ENCODE peak calls at places on chromosomes 6 and 20, in six cellular contexts. P is NCI-H1092; C is foreskin fibroblast; A is stimulated activated CD8-positive, alpha-beta memory T cell treated with anti-CD3 and anti-CD28 coated beads, Interleukin-2, amount 100 ng/mL, for 48 hours; Q is left lung; R is NCI-H774. S is an unnamed sample.

GRCh38 chr20:48919336-48919881 is 2.1 kb upstream of the ARFGEF2 start:
- DNase-seq in A (no peak), P (no peak), Q (no peak), R (no peak), C (no peak), S (no peak)

GRCh38 chr20:23180451-23180921 is 94.4 kb upstream of the CD93 start:
- DNase-seq in P (no peak), R (no peak), Q (no peak), A (no peak), C (no peak), S (no peak)

GRCh38 chr6:135148889-135149288 is 32.2 kb upstream of the MYB start:
- DNase-seq in C (no peak), P (no peak), A (no peak), R (no peak), Q (no peak), S (no peak)

GRCh38 chr20:24389686-24390085 is 79.7 kb upstream of the SYNDIG1 start:
- DNase-seq in A (peak; percentile 4), C (no peak), P (no peak), Q (peak; percentile 45), R (no peak), S (no peak)

GRCh38 chr6:25397406-25397805 is 118.2 kb downstream of the CARMIL1 start:
- DNase-seq in C (no peak), A (no peak), Q (no peak), P (no peak), R (no peak), S (no peak)

GRCh38 chr6:106136845-106137244 is 50.7 kb downstream of the PRDM1 start:
- DNase-seq in A (no peak), R (no peak), P (no peak), Q (no peak), C (no peak), S (no peak)

GRCh38 chr6:16793828-16794412 is 32.7 kb upstream of the ATXN1 start:
- DNase-seq in C (no peak), A (no peak), R (no peak), P (no peak), Q (no peak), S (no peak)

GRCh38 chr20:62624325-62624690 is 18.0 kb upstream of the SLCO4A1 start:
- DNase-seq in Q (no peak), A (no peak), P (no peak), R (no peak), C (no peak), S (peak; percentile 42)

GRCh38 chr6:84791927-84792326 is 27.5 kb upstream of the TBX18 start:
- DNase-seq in P (no peak), R (no peak), A (no peak), Q (no peak), C (no peak), S (no peak)

GRCh38 chr6:153771577-153771976 is 267.5 kb upstream of the OPRM1 start:
- DNase-seq in A (no peak), P (no peak), C (no peak), R (no peak), Q (no peak), S (no peak)

GRCh38 chr6:68238097-68238597 is 396.9 kb upstream of the ADGRB3 start:
- DNase-seq in A (no peak), C (peak; percentile 73), Q (no peak), P (no peak), R (no peak), S (no peak)

S was measured in hepatic stellate cell.